ENCODE peak calls at places on chromosomes 5 and 9, in nine cellular contexts. U is AG09319; C is endothelial cell; L is CD4-positive, alpha-beta T cell; E is fibroblast of mammary gland; G is AG10803; M is GM23338; N is fibroblast of pulmonary artery; O is RWPE1. Z is an unnamed sample.

GRCh38 chr9:96490534-96491078 is 40.6 kb downstream of the HABP4 start:
- DNase-seq in U (no peak), C (no peak), L (no peak), E (no peak), G (no peak), M (no peak), N (no peak), O (no peak), Z (no peak)

GRCh38 chr5:95786821-95787408 is 35.6 kb downstream of the GLRX start:
- DNase-seq in U (no peak), C (no peak), L (no peak), E (peak; percentile 38), G (peak; percentile 68), M (no peak), N (peak; percentile 78), O (no peak), Z (no peak)

GRCh38 chr5:64301566-64301965 is 135.9 kb downstream of the RNF180 start:
- DNase-seq in U (no peak), C (no peak), L (no peak), E (peak; percentile 17), G (no peak), M (no peak), N (peak; percentile 3), O (no peak), Z (no peak)

GRCh38 chr5:137741718-137742117 is 5.8 kb upstream of the KLHL3 start:
- DNase-seq in U (no peak), C (no peak), L (no peak), E (no peak), G (no peak), M (peak; percentile 22), N (no peak), O (no peak), Z (no peak)

GRCh38 chr5:168663276-168664004 is 84.3 kb upstream of the PANK3 start:
- DNase-seq in U (no peak), C (no peak), L (no peak), E (no peak), G (peak; percentile 20), M (no peak), N (no peak), O (no peak), Z (no peak)

GRCh38 chr5:124596595-124597388 is 149.6 kb downstream of the ZNF608 start:
- DNase-seq in U (peak; percentile 47), C (no peak), L (no peak), E (peak; percentile 93), G (peak; percentile 65), M (no peak), N (peak; percentile 84), O (peak; percentile 72), Z (no peak)

GRCh38 chr5:137078171-137078665 is 420.9 kb downstream of the SPOCK1 start:
- DNase-seq in U (no peak), C (no peak), L (no peak), E (peak; percentile 17), G (no peak), M (peak; percentile 11), N (no peak), O (peak; percentile 93), Z (no peak)

GRCh38 chr9:70406446-70406862 is 8.0 kb downstream of the KLF9 start:
- DNase-seq in U (no peak), C (no peak), L (no peak), E (peak; percentile 79), G (peak; percentile 70), M (peak; percentile 48), N (peak; percentile 71), O (no peak), Z (peak; percentile 43)

GRCh38 chr9:129887210-129888084 is 52.2 kb downstream of the USP20 start:
- DNase-seq in U (no peak), C (no peak), L (peak; percentile 86), E (peak; percentile 54), G (peak; percentile 37), M (no peak), N (peak; percentile 84), O (no peak), Z (no peak)

GRCh38 chr5:15304066-15304731 is 195.8 kb upstream of the FBXL7 start:
- DNase-seq in U (no peak), C (no peak), L (no peak), E (no peak), G (no peak), M (no peak), N (no peak), O (no peak), Z (no peak)

GRCh38 chr9:372143-372542 is 157.5 kb downstream of the DOCK8 start:
- DNase-seq in U (no peak), C (no peak), L (no peak), E (no peak), G (no peak), M (no peak), N (no peak), O (no peak), Z (no peak)

GRCh38 chr5:121087560-121087959 is 623.5 kb downstream of the PRR16 start:
- DNase-seq in U (no peak), C (no peak), L (no peak), E (no peak), G (no peak), M (no peak), N (no peak), O (no peak), Z (no peak)

GRCh38 chr5:37720550-37720952 is 119.3 kb downstream of the GDNF start:
- DNase-seq in U (no peak), C (no peak), L (no peak), E (no peak), G (peak; percentile 68), M (no peak), N (no peak), O (no peak), Z (no peak)

GRCh38 chr5:116825486-116825885 is 250.9 kb upstream of the SEMA6A start:
- DNase-seq in U (no peak), C (no peak), L (no peak), E (no peak), G (no peak), M (no peak), N (no peak), O (no peak), Z (no peak)

DNA sequence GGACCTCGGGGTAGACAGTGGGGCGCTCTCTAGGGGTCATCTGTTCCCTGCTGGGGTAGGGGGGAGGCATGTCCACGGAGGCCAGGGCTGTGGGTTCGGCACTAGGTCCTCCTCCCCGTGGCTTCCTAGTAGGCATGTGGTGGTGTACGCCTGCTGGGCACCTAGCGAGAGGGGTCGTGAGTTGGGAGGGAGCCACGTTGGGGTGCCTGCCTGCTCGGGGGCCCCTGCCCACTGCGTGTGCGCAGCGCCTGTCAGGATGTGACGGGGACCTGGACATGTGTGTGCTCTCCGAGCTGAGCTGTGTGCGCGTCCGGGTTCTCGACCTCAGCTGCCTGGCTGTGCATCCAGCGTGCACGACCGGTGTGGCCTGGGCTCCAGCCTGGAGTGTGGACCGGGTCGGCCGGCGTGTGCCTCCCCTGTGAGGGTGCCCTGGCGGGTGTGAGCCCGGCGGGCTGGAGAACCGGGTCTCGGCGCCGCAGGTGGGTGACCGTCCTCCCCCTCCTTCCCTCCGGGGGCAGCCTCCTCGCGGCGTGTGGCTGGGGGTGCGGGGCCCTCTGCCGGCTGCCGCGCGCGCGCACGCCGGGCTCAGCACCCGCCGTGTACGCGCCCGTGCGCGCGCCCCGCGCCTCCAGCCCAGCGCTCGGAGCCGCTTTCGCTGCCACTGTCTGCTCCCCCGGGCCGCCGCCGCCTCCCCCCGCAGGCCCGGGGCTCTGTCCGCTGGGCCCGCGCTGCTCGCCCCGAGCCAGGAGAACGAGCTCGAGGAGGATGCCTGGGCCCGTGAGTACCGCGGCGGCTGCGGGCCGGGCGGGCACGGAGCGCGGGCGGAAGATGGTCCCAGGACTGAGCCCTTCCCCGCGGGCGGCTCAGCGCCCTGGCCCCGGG is at the start of gene PRR7:
- DNase-seq in U (peak; percentile 30), C (peak; percentile 47), L (peak; percentile 67), E (peak; percentile 58), G (peak; percentile 66), M (peak; percentile 73), N (peak; percentile 59), O (peak; percentile 76), Z (peak; percentile 89)
- TF ChIP-seq CTCF in U (no peak), C (no peak), L (no peak), E (no peak), G (no peak), M (peak; percentile 15), N (no peak), O (no peak), Z (no peak)

DNA sequence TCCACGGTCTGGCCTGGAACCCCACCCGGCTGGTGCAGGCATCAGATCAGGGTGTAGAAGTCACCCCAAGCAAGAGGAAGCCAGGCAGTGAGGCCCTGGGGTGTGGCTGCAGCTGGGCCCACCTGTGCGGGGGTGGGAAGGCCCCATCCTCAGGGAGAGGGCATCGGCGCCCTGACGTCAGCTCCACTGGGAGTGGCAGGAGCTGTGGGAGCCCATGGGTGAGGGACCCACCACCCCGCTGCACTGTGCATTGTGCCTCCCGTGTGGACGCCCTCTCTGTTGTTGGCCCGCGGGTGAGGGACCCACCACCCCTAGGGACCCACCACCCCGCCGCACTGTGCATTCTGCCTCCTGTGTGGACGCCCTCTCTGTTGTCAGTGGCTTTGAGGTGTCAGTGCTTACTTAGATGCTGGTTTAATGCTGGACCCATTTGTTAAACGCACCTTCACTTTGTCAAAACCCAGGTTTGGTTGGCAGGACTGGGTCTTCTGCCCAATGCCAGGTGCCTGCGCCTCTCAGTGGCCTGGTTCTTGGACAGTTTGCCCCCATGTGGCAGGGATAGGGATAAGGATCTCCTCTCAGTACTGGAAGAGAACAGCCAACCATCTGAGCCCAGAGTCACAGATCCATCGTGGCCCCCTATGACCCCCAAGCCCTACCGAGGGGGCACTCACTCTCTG is 6.9 kb upstream of the EXOC3 start:
- DNase-seq in U (no peak), C (peak; percentile 35), L (no peak), E (peak; percentile 35), G (peak; percentile 39), M (peak; percentile 62), N (peak; percentile 34), O (peak; percentile 43), Z (no peak)
- TF ChIP-seq CTCF in U (peak; percentile 59), C (no peak), L (no peak), E (peak; percentile 35), G (peak; percentile 59), M (peak; percentile 67), N (peak; percentile 48), O (peak; percentile 34), Z (no peak)

DNA sequence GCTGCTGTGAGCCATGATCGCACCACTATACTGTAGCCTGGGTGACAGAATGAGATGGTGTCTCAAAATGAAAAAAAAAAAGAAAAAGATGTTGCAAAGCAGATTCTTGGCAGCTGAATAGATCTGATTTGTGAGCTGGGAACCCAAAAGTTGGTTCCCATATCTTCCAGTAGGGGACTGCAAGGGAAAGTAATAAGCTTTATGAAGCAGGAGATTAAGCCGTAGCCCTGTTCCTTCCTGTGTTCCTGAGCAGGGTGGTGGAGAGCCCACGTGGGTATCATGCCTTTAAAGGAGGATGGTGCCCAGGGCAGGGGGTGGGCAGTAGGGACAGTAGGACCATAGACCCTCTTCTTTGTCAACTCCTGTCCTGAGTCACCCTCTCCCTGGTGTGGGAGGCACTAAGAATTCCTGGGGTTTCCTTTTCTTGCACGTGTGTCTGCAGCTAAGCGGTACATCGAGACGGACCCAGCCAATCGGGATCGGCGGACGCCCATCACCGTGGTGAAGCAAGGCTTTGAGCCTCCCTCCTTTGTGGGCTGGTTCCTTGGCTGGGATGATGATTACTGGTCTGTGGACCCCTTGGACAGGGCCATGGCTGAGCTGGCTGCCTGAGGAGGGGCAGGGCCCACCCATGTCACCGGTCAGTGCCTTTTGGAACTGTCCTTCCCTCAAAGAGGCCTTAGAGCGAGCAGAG is 37.9 kb downstream of the STOM start:
- DNase-seq in U (peak; percentile 49), C (no peak), L (no peak), E (peak; percentile 77), G (peak; percentile 79), M (peak; percentile 22), N (peak; percentile 67), O (no peak), Z (no peak)
- TF ChIP-seq CTCF in U (peak; percentile 65), C (no peak), L (no peak), E (peak; percentile 54), G (peak; percentile 63), M (peak; percentile 1), N (peak; percentile 50), O (no peak), Z (no peak)

GRCh38 chr5:113806250-113806649 is 292.8 kb downstream of the YTHDC2 start:
- DNase-seq in U (no peak), C (no peak), L (no peak), E (peak; percentile 17), G (peak; percentile 64), M (peak; percentile 64), N (peak; percentile 43), O (no peak), Z (no peak)
- TF ChIP-seq CTCF in U (peak; percentile 73), C (no peak), L (no peak), E (peak; percentile 34), G (peak; percentile 72), M (peak; percentile 73), N (peak; percentile 60), O (no peak), Z (no peak)

Z was measured in GM13976.